ENCODE peak calls at places on chromosomes 13 and 19, in six cellular contexts. W, S, D, C, J and V are unnamed samples.

GRCh38 chr19:45468159-45468651 is 409 bp downstream of the FOSB start:
- DNase-seq in J (no peak), C (no peak), D (no peak), S (no peak), W (peak; percentile 32), V (no peak)

GRCh38 chr19:38142176-38143035 is 81.6 kb downstream of the DPF1 start:
- DNase-seq in W (peak; percentile 84), S (peak; percentile 28), D (peak; percentile 41), J (peak; percentile 44), C (peak; percentile 37), V (no peak)

GRCh38 chr13:30725331-30726085 is 9.8 kb upstream of the ALOX5AP start:
- DNase-seq in S (peak; percentile 33), W (no peak), D (peak; percentile 61), C (no peak), J (no peak), V (no peak)

GRCh38 chr13:73187106-73187505 is 128.3 kb downstream of the KLF5 start:
- DNase-seq in C (no peak), D (no peak), S (no peak), J (no peak), W (no peak), V (no peak)

GRCh38 chr13:99501952-99502310 is 659 bp downstream of the TM9SF2 start:
- DNase-seq in D (peak; percentile 29), C (peak; percentile 48), S (peak; percentile 31), W (peak; percentile 50), J (no peak), V (no peak)

GRCh38 chr19:47357788-47358680 is 8.9 kb downstream of the DHX34 start:
- DNase-seq in D (no peak), S (no peak), C (no peak), J (no peak), W (peak; percentile 40), V (no peak)

GRCh38 chr19:9883231-9883758 is 48.2 kb downstream of the PIN1 start:
- DNase-seq in D (no peak), S (no peak), J (peak; percentile 50), C (no peak), W (no peak), V (no peak)

GRCh38 chr19:55047951-55048350 is 9.9 kb upstream of the GP6 start:
- DNase-seq in S (no peak), W (no peak), D (no peak), J (no peak), C (no peak), V (no peak)

GRCh38 chr13:50613356-50613831 is 230.1 kb downstream of the DLEU7 start:
- DNase-seq in D (peak; percentile 36), J (no peak), C (no peak), S (no peak), W (peak; percentile 89), V (no peak)

GRCh38 chr19:17128403-17128802 is 52.8 kb downstream of the MYO9B start:
- DNase-seq in S (no peak), D (no peak), W (no peak), J (no peak), C (no peak), V (no peak)

GRCh38 chr13:25541434-25542123 is 169.8 kb downstream of the ATP8A2 start:
- DNase-seq in C (no peak), D (no peak), S (no peak), J (no peak), W (peak; percentile 1), V (no peak)

GRCh38 chr13:24264976-24265375 is 44.4 kb upstream of the C1QTNF9 start:
- DNase-seq in C (no peak), S (no peak), D (no peak), J (no peak), W (no peak), V (peak; percentile 54)

GRCh38 chr19:42965204-42965603 is 28.2 kb upstream of the PSG7 start:
- DNase-seq in W (no peak), J (no peak), S (peak; percentile 87), C (no peak), D (peak; percentile 84), V (no peak)

GRCh38 chr13:62512194-62513141 is 1096.8 kb upstream of the PCDH20 start:
- DNase-seq in J (peak; percentile 10), C (peak; percentile 9), S (peak; percentile 32), D (peak; percentile 1), W (peak; percentile 9), V (peak; percentile 53)

GRCh38 chr13:62510906-62511655 is 1095.4 kb upstream of the PCDH20 start:
- DNase-seq in J (no peak), C (no peak), W (no peak), S (no peak), D (no peak), V (peak; percentile 42)
- H2AFZ ChIP-seq in J (no peak overlapping the region), C (no peak overlapping the region), W (no peak overlapping the region), S (no peak overlapping the region), D (no peak overlapping the region), V (peak overlapping the region; percentile 46)

GRCh38 chr13:33199282-33199850 is 86.2 kb downstream of the STARD13 start:
- DNase-seq in J (no peak), S (no peak), C (no peak), D (no peak), W (no peak), V (peak; percentile 36)

GRCh38 chr13:33197551-33197971 is 88.0 kb downstream of the STARD13 start:
- DNase-seq in C (peak; percentile 63), D (no peak), W (no peak), J (no peak), S (no peak), V (no peak)

GRCh38 chr13:33194820-33195692 is 90.5 kb downstream of the STARD13 start:
- DNase-seq in W (no peak), C (peak; percentile 86), D (peak; percentile 94), J (no peak), S (peak; percentile 96), V (no peak)

GRCh38 chr13:33193428-33193974 is 92.1 kb downstream of the STARD13 start:
- DNase-seq in D (peak; percentile 82), W (no peak), S (no peak), J (no peak), C (peak; percentile 79), V (no peak)

GRCh38 chr13:33195693-33196464 is 89.7 kb downstream of the STARD13 start:
- DNase-seq in S (no peak), J (no peak), W (no peak), C (no peak), D (no peak), V (no peak)
- H3K4me2 ChIP-seq in S (peak overlapping the region; percentile 97), J (no peak overlapping the region), W (no peak overlapping the region), C (peak overlapping the region; percentile 40), D (no peak overlapping the region), V (no peak overlapping the region)

DNA sequence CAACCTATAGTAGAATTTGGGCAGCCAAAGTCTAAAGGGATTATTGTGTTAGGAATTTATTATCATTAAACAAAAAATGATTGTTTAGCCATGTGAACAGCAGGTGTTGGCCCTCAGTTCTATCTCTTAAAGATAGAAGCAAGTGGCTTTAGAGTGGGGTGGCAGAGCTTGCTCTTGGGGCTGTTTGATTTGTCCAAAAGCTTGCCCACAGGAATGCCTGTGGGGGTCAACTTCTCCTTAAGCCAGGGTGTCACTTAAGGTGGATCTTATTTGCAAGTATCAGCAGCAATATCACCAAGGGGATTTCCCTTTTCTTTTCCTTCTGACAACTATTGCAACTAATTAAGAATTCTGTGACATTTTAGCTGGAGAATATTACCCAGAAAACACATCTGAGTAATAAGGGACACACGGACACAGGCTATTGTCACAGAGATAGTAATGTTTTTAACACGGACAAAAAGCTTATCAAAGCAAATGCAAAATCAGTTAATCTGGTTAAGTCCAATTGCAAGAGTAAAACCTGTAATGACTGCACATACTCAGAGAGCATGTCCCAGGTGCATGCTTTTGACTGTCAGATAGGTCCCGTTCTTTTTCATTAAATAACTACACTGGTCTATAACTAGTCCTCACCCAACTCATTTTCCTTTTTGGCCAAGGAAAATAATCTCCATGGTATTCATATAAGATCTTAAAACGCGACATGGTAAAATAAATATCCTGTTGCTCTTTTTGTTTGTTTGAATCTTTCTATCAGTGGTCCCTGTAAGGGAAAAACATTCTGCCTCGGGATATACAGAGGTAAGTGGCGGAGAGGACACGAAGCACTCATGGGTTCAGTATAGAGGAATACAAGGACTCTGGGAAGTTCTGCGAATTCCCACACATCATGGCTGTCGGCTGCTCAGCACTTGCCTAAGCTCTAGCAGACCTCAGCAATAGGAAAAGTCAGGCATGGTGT is 172.1 kb upstream of the RFC3 start:
- DNase-seq in W (no peak), C (no peak), D (no peak), S (no peak), J (no peak), V (no peak)
- H2AFZ ChIP-seq in W (no peak overlapping the region), C (no peak overlapping the region), D (no peak overlapping the region), S (peak overlapping the region; percentile 12), J (no peak overlapping the region), V (no peak overlapping the region)

GRCh38 chr19:3319643-3320353 is 46.6 kb upstream of the NFIC start:
- DNase-seq in D (peak; percentile 87), J (no peak), W (no peak), C (no peak), S (no peak), V (no peak)
- H3K4me2 ChIP-seq in D (no peak overlapping the region), J (no peak overlapping the region), W (no peak overlapping the region), C (no peak overlapping the region), S (no peak overlapping the region), V (no peak overlapping the region)

GRCh38 chr13:53200498-53201453 is 172.2 kb downstream of the OLFM4 start:
- DNase-seq in C (no peak), S (peak; percentile 1), J (no peak), D (peak; percentile 9), W (no peak), V (no peak)
- H2AFZ ChIP-seq in C (no peak overlapping the region), S (no peak overlapping the region), J (no peak overlapping the region), D (no peak overlapping the region), W (no peak overlapping the region), V (no peak overlapping the region)

GRCh38 chr13:27638521-27638920 is 16.8 kb downstream of the POLR1D start:
- DNase-seq in D (peak; percentile 47), S (peak; percentile 57), C (peak; percentile 42), W (no peak), J (no peak), V (no peak)

GRCh38 chr13:27639186-27639585 is 17.5 kb downstream of the POLR1D start:
- DNase-seq in C (peak; percentile 50), W (no peak), D (no peak), J (no peak), S (no peak), V (no peak)

GRCh38 chr13:27643334-27644158 is 21.9 kb downstream of the POLR1D start:
- DNase-seq in S (no peak), C (no peak), J (no peak), W (no peak), D (no peak), V (no peak)

GRCh38 chr13:27641711-27642502 is 20.2 kb downstream of the POLR1D start:
- DNase-seq in S (no peak), D (peak; percentile 28), W (no peak), J (no peak), C (no peak), V (no peak)

GRCh38 chr13:27644302-27644701 is 22.6 kb downstream of the POLR1D start:
- DNase-seq in J (no peak), C (no peak), D (peak; percentile 96), W (no peak), S (peak; percentile 92), V (no peak)
- H3K4me2 ChIP-seq in J (no peak overlapping the region), C (no peak overlapping the region), D (no peak overlapping the region), W (no peak overlapping the region), S (no peak overlapping the region), V (no peak overlapping the region)

DNA sequence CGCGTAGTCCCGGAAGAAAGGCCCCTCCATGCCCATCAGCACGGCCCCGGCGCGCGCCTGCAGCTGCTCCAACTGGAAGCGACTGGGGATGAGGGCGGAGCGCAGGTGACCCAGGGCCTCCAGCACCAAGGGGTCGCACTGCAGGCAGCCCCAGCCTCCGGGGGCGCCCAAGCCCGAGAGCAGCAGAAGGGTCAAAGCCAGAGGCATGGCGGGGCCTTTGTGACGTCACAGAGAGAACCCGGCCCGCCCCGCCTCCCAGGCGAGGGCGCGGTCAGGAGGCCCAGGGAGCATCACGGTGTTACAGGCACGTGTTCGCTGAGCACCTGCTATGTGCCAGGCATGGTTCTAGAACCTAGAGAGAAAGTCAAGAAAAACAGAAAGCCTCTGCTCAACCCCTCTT is at the start of gene IZUMO2:
- DNase-seq in C (no peak), D (no peak), S (no peak), J (no peak), W (peak; percentile 23), V (no peak)
- H2AFZ ChIP-seq in C (no peak within 1 kb of the TSS), D (no peak within 1 kb of the TSS), S (no peak within 1 kb of the TSS), J (no peak within 1 kb of the TSS), W (no peak within 1 kb of the TSS), V (no peak within 1 kb of the TSS)